ENCODE peak calls at places on chromosomes 12 and 14, in six cellular contexts. F, I, D, O, K and A are unnamed samples.

GRCh38 chr14:105468621-105469241 is 5.9 kb upstream of the CRIP2 start:
- DNase-seq in O (no peak), F (no peak), I (no peak), D (peak; percentile 71), K (no peak), A (no peak)

GRCh38 chr14:99807413-99808132 is 14.4 kb downstream of the EML1 start:
- DNase-seq in F (no peak), K (no peak), O (no peak), I (no peak), D (no peak), A (no peak)

GRCh38 chr14:103527408-103528157 is 1.4 kb upstream of the TRMT61A start:
- DNase-seq in D (peak; percentile 19), O (no peak), K (no peak), I (no peak), F (no peak), A (no peak)

GRCh38 chr14:45199246-45199645 is 53.8 kb downstream of the MIS18BP1 start:
- DNase-seq in K (no peak), F (no peak), D (no peak), O (no peak), I (no peak), A (no peak)

GRCh38 chr12:110762891-110763290 is 20.2 kb upstream of the PPP1CC start:
- DNase-seq in K (no peak), I (no peak), D (no peak), O (no peak), F (no peak), A (no peak)

GRCh38 chr14:50062438-50063039 is 53.8 kb downstream of the VCPKMT start:
- DNase-seq in F (peak; percentile 80), D (no peak), I (no peak), O (peak; percentile 38), K (no peak), A (peak; percentile 89)

GRCh38 chr14:69895109-69895508 is 15.9 kb downstream of the SMOC1 start:
- DNase-seq in D (no peak), I (no peak), F (no peak), K (no peak), O (no peak), A (no peak)

GRCh38 chr12:81295286-81295685 is 217.4 kb downstream of the ACSS3 start:
- DNase-seq in I (peak; percentile 62), F (no peak), D (no peak), K (no peak), O (no peak), A (no peak)

GRCh38 chr12:59182191-59182590 is 261.9 kb upstream of the LRIG3 start:
- DNase-seq in I (no peak), F (no peak), K (peak; percentile 10), O (no peak), D (no peak), A (no peak)